ENCODE peak calls at places on chromosomes 6 and 20, in seven cellular contexts. I, E, L, M, P, N and X are unnamed samples.

GRCh38 chr6:142902636-142903053 is 42.3 kb downstream of the HIVEP2 start:
- DNase-seq in I (no peak), E (peak), L (peak), M (no peak), P (peak), N (no peak), X (peak)

GRCh38 chr20:34105978-34106675 is 5.9 kb downstream of the EIF2S2 start:
- DNase-seq in I (no peak), E (no peak), L (no peak), M (no peak), P (no peak), N (no peak), X (no peak)

GRCh38 chr6:3737149-3737830 is 14.2 kb downstream of the PXDC1 start:
- DNase-seq in I (no peak), E (no peak), L (no peak), M (no peak), P (no peak), N (no peak), X (no peak)

GRCh38 chr6:31033075-31033474 is 22.8 kb downstream of the MUC22 start:
- DNase-seq in I (no peak), E (no peak), L (no peak), M (no peak), P (no peak), N (no peak), X (no peak)

GRCh38 chr6:112014483-112014882 is 39.4 kb upstream of the CCN6 start:
- DNase-seq in I (no peak), E (no peak), L (no peak), M (no peak), P (no peak), N (no peak), X (no peak)

GRCh38 chr20:51541189-51542032 is 1.1 kb downstream of the NFATC2 start:
- DNase-seq in I (no peak), E (peak), L (peak), M (no peak), P (peak), N (peak), X (peak)

GRCh38 chr6:26232950-26233607 is 131.9 kb upstream of the BTN3A2 start:
- DNase-seq in I (no peak), E (no peak), L (peak), M (peak), P (no peak), N (no peak), X (peak)

GRCh38 chr6:21769405-21769851 is 175.9 kb downstream of the SOX4 start:
- DNase-seq in I (no peak), E (no peak), L (no peak), M (no peak), P (no peak), N (no peak), X (no peak)

GRCh38 chr6:35058041-35058675 is 83.0 kb downstream of the TCP11 start:
- DNase-seq in I (no peak), E (no peak), L (no peak), M (no peak), P (no peak), N (no peak), X (no peak)

GRCh38 chr6:21749754-21750153 is 156.2 kb downstream of the SOX4 start:
- DNase-seq in I (no peak), E (no peak), L (no peak), M (no peak), P (no peak), N (no peak), X (no peak)

GRCh38 chr6:13952101-13952500 is 27.3 kb downstream of the RNF182 start:
- DNase-seq in I (no peak), E (no peak), L (no peak), M (no peak), P (no peak), N (no peak), X (no peak)

GRCh38 chr20:46215913-46216707 is 92.2 kb downstream of the CDH22 start:
- DNase-seq in I (peak), E (no peak), L (no peak), M (no peak), P (no peak), N (no peak), X (peak)

GRCh38 chr6:142871910-142872331 is 73.1 kb downstream of the HIVEP2 start:
- DNase-seq in I (no peak), E (peak), L (peak), M (no peak), P (no peak), N (no peak), X (peak)

GRCh38 chr20:62381842-62382241 is 5.1 kb upstream of the RPS21 start:
- DNase-seq in I (no peak), E (no peak), L (no peak), M (no peak), P (no peak), N (no peak), X (no peak)

GRCh38 chr6:33273924-33274902 is 2.3 kb downstream of the RPS18 start:
- DNase-seq in I (no peak), E (no peak), L (no peak), M (no peak), P (no peak), N (no peak), X (no peak)

GRCh38 chr6:104187616-104188015 is 672.1 kb downstream of the HACE1 start:
- DNase-seq in I (no peak), E (no peak), L (no peak), M (no peak), P (no peak), N (no peak), X (no peak)

GRCh38 chr6:167565884-167566491 is 241.1 kb downstream of the TTLL2 start:
- DNase-seq in I (no peak), E (no peak), L (no peak), M (no peak), P (peak), N (no peak), X (peak)

GRCh38 chr6:142613981-142614380 is 312.2 kb downstream of the ADGRG6 start:
- DNase-seq in I (no peak), E (no peak), L (no peak), M (no peak), P (no peak), N (no peak), X (no peak)

GRCh38 chr20:44496976-44497375 is 21.3 kb downstream of the TTPAL start:
- DNase-seq in I (peak), E (no peak), L (no peak), M (peak), P (no peak), N (no peak), X (no peak)

GRCh38 chr6:13053080-13053479 is 275.3 kb downstream of the TBC1D7 start:
- DNase-seq in I (no peak), E (no peak), L (no peak), M (no peak), P (no peak), N (peak), X (no peak)

GRCh38 chr6:49406241-49406970 is 56.6 kb downstream of the MMUT start:
- DNase-seq in I (no peak), E (no peak), L (no peak), M (no peak), P (no peak), N (no peak), X (no peak)

GRCh38 chr20:701401-702129 is 26.0 kb upstream of the SCRT2 start:
- DNase-seq in I (no peak), E (no peak), L (no peak), M (no peak), P (peak), N (no peak), X (no peak)

GRCh38 chr6:105769987-105770386 is 316.1 kb upstream of the PRDM1 start:
- DNase-seq in I (no peak), E (no peak), L (no peak), M (no peak), P (no peak), N (no peak), X (peak)

GRCh38 chr6:33028220-33028849 is 18.9 kb upstream of the HLA-DOA start:
- DNase-seq in I (no peak), E (no peak), L (no peak), M (no peak), P (no peak), N (no peak), X (no peak)

GRCh38 chr6:87139236-87139635 is 16.1 kb upstream of the ZNF292 start:
- DNase-seq in I (peak), E (peak), L (peak), M (peak), P (no peak), N (no peak), X (peak)

GRCh38 chr20:11140359-11140758 is 466.6 kb upstream of the JAG1 start:
- DNase-seq in I (no peak), E (no peak), L (no peak), M (no peak), P (no peak), N (no peak), X (no peak)

GRCh38 chr6:151004415-151005024 is 139.0 kb downstream of the MTHFD1L start:
- DNase-seq in I (peak), E (no peak), L (no peak), M (no peak), P (no peak), N (no peak), X (peak)

GRCh38 chr20:54267510-54268003 is 59.7 kb downstream of the PFDN4 start:
- DNase-seq in I (no peak), E (no peak), L (no peak), M (no peak), P (no peak), N (no peak), X (peak)

GRCh38 chr6:170525795-170526194 is 27.3 kb downstream of the PSMB1 start:
- DNase-seq in I (no peak), E (no peak), L (no peak), M (no peak), P (no peak), N (no peak), X (no peak)